ENCODE peak calls at places on chromosome 9, in four cellular contexts. C is SK-N-SH, K is K562, G is HepG2. B is an unnamed sample.

GRCh38 chr9:97830884-97831829 is 21.9 kb upstream of the FOXE1 start:
- DNase-seq in K (no peak), G (peak; percentile 24), C (no peak), B (no peak)

GRCh38 chr9:107276966-107277710 is 5.9 kb upstream of the RAD23B start:
- DNase-seq in G (no peak), C (no peak), K (no peak), B (no peak)

GRCh38 chr9:92406506-92406905 is 2.1 kb upstream of the OGN start:
- DNase-seq in G (no peak), K (no peak), C (no peak), B (no peak)

GRCh38 chr9:31034311-31034710 is 1350.1 kb upstream of the ACO1 start:
- DNase-seq in K (no peak), C (peak; percentile 58), G (peak; percentile 7), B (no peak)

GRCh38 chr9:5557606-5558587 is 47.6 kb downstream of the PDCD1LG2 start:
- DNase-seq in G (no peak), C (no peak), K (no peak), B (no peak)

GRCh38 chr9:2285411-2285810 is 270.3 kb downstream of the SMARCA2 start:
- DNase-seq in G (no peak), C (no peak), K (no peak), B (no peak)

GRCh38 chr9:34157308-34157707 is 21.5 kb upstream of the UBAP1 start:
- DNase-seq in G (no peak), K (no peak), C (no peak), B (no peak)

GRCh38 chr9:124259273-124260078 is 1.7 kb downstream of the NEK6 start:
- DNase-seq in G (peak; percentile 91), K (no peak), C (no peak), B (peak; percentile 54)

GRCh38 chr9:32344551-32345182 is 39.8 kb upstream of the ACO1 start:
- DNase-seq in G (no peak), C (no peak), K (no peak), B (no peak)

GRCh38 chr9:272251-273213 is 57.9 kb downstream of the DOCK8 start:
- DNase-seq in K (peak; percentile 58), G (no peak), C (no peak), B (no peak)

GRCh38 chr9:2291980-2292704 is 277.0 kb downstream of the SMARCA2 start:
- DNase-seq in C (no peak), K (no peak), G (no peak), B (no peak)

GRCh38 chr9:115681599-115681998 is 472.0 kb upstream of the PAPPA start:
- DNase-seq in K (no peak), G (no peak), C (no peak), B (no peak)

GRCh38 chr9:126745574-126746411 is 59.0 kb upstream of the ZBTB43 start:
- DNase-seq in G (no peak), C (no peak), K (no peak), B (no peak)

GRCh38 chr9:99785010-99785590 is 36.6 kb upstream of the NR4A3 start:
- DNase-seq in K (no peak), C (no peak), G (no peak), B (no peak)

GRCh38 chr9:108620767-108621166 is 235.0 kb downstream of the ACTL7B start:
- DNase-seq in G (no peak), C (no peak), K (no peak), B (no peak)

GRCh38 chr9:110126986-110127864 is 80.7 kb downstream of the C9orf152 start:
- DNase-seq in G (peak; percentile 86), C (no peak), K (no peak), B (no peak)

GRCh38 chr9:104068546-104068945 is 25.6 kb upstream of the SMC2 start:
- DNase-seq in K (no peak), C (no peak), G (no peak), B (no peak)

GRCh38 chr9:3873818-3874217 is 348.0 kb upstream of the RFX3 start:
- DNase-seq in G (no peak), C (no peak), K (no peak), B (no peak)

GRCh38 chr9:115973241-115973640 is 180.3 kb upstream of the PAPPA start:
- DNase-seq in C (no peak), G (no peak), K (no peak), B (no peak)

DNA sequence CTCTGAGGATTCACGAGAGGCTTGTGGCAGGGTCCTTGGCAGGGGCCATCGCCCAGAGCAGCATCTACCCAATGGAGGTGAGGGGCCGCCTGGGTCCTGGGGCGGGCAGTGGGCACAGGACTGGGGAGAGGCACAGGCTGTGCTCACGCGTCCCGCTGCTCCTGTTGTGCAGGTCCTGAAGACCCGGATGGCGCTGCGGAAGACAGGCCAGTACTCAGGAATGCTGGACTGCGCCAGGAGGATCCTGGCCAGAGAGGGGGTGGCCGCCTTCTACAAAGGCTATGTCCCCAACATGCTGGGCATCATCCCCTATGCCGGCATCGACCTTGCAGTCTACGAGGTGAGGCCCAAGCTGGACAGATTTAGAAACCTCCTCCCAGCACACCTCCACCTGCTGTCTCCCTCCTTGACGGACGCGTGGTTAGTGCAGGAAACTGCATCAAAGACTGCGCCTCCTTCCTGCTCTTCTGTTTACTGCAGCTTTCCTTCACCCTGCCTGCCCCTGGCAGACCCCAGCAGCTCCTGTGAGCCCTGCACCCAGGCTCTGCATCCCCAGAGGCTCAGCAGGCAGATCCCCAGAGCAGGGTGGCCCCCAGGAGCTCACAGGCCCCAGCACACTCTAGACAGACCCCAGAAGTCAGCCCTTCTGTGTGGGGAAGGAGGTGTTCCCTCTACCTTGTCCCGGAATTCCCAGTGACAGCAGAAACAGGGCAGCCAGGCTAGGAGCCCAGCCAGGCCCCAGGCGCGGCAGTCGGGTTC is 21.2 kb downstream of the PTGES2 start:
- DNase-seq in K (no peak), G (no peak), C (peak; percentile 16), B (no peak)
- TF ChIP-seq RAD21 in K (no peak), G (no peak), C (no peak), B (no peak)

GRCh38 chr9:89001917-89002540 is 10.8 kb downstream of the S1PR3 start:
- DNase-seq in C (no peak), G (no peak), K (no peak), B (no peak)

GRCh38 chr9:88998506-88998905 is 7.2 kb downstream of the S1PR3 start:
- DNase-seq in K (no peak), C (no peak), G (no peak), B (no peak)

GRCh38 chr9:89000973-89001916 is 10.0 kb downstream of the S1PR3 start:
- DNase-seq in K (peak; percentile 65), G (peak; percentile 65), C (peak; percentile 86), B (peak; percentile 66)

GRCh38 chr9:88998911-88999310 is 7.6 kb downstream of the S1PR3 start:
- DNase-seq in G (no peak), K (no peak), C (no peak), B (no peak)

GRCh38 chr9:89000281-89000875 is 9.1 kb downstream of the S1PR3 start:
- DNase-seq in G (no peak), K (no peak), C (peak; percentile 76), B (no peak)
- TF ChIP-seq SIN3A in G (no peak), K (no peak), C (no peak), B (no peak)

DNA sequence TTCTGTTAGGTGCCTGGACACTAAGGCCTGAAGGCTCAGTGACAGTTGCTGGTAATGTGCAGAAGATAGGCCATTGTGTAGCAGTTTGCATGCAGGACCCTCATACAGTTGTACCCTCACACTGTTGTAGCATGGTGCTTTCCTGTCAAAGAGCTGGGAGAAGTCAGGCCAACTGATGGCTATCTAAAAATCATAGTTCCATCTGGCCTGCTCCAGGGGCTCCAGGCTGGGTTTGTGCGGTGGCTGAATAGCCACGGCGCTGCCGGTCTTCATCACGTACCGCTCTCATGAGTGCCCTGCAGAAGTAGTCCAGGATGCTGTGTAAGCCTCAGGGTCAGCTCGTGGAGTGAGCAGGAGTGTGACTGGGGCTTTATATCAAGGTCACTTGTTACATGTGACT is 12.2 kb downstream of the SECISBP2 start:
- DNase-seq in C (peak; percentile 67), G (no peak), K (no peak), B (no peak)
- TF ChIP-seq ELF1 in C (no peak), G (no peak), K (no peak), B (no peak)

DNA sequence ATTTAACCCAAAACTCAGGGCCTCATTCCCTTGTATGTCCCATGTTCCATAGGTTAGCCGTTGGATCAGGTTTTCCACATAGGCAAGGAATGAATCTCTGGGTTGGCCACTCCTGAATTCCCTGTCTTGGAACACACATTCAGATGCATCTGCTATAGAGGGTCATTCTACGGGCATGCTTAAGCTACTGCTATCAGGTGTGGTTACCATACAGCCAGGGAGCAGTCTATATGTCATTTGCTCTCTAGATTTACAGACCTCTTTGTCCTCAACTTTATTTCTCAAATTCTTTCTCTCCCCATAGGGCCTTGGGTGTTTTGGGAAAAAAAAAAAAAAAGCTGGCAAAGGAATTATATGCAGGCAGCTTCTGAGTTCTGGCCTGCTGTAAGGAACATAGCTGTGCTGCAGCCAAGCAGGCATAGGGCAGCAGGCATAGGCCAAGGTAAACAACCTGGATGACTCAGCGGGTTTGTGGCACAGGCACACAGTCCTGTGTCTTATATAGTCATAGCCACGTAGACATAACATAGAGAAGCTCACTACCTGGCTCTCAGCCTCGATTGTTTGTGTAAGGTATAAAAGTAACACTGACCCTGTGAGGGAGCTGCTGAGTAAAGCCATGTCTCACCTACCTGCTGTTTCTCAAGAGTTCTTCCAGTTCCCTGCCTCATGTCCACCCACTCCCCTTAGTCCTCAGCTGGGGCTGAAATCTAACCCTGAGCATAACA is 141.5 kb downstream of the OSTF1 start:
- DNase-seq in G (peak; percentile 58), K (no peak), C (no peak), B (peak; percentile 68)
- TF ChIP-seq RAD21 in G (no peak), K (no peak), C (no peak), B (no peak)

DNA sequence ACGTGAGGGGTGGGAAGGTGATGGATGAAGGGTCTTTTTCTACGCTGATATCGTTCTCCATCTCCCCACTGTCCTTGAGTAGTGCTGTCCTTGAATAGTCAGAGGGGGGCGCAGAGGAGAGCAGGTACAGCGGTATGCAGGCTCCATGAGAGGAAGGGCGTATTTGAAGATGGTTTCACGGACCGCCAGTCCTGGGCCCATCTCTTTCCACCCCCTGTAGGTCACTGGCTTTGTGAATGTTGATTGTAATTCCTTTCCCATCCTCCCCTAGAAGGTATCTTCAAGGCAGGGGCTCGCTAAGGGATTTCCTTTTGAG is 40.8 kb upstream of the DAB2IP start:
- DNase-seq in G (no peak), C (no peak), K (no peak), B (no peak)
- TF ChIP-seq SIN3A in G (no peak), C (no peak), K (no peak), B (no peak)

GRCh38 chr9:83563360-83563759 is 25.2 kb upstream of the FRMD3 start:
- DNase-seq in C (no peak), G (no peak), K (no peak), B (no peak)
- TF ChIP-seq ELF1 in C (no peak), G (no peak), K (no peak), B (no peak)

GRCh38 chr9:130149654-130150286 is 22.4 kb upstream of the NCS1 start:
- DNase-seq in G (no peak), C (no peak), K (peak; percentile 82), B (no peak)
- TF ChIP-seq RAD21 in G (no peak), C (no peak), K (no peak), B (no peak)

DNA sequence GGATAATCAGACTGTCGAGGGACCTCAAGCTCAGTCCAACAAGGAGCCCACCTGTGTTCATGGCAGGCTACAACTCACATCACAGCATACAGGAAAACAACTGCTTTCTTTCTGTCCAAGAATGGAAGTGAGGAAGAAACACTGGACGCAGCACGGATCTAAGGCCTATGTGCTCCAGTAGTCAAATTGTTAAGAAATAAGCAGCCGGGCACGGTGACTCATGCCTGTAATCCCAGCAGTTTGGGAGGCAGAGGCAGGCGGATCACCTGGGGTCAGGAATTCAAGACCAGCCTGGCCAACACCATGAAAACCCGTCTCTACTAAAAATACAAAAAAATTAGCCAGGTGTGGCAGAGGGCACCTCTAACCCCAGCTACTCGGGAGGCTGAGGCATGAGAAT is 427.8 kb downstream of the BNC2 start:
- DNase-seq in K (no peak), G (no peak), C (no peak), B (no peak)
- TF ChIP-seq SIN3A in K (no peak), G (no peak), C (no peak), B (no peak)

B was measured in HCT116.